ENCODE peak calls at places on chromosomes 3 and 15, in ten cellular contexts. T is cardiac fibroblast, W is endodermal cell, F is thyroid gland, C is fibroblast of lung, P is WERI-Rb-1, I is H1, E is suprapubic skin, G is K562, Z is HFF-Myc. H is an unnamed sample.

GRCh38 chr3:41716391-41716910 is 245.5 kb downstream of the ULK4 start:
- DNase-seq in C (peak), F (no peak), W (no peak), Z (no peak), G (no peak), E (no peak), P (no peak), T (peak), I (no peak), H (no peak)

GRCh38 chr3:141441381-141442365 is 45.2 kb upstream of the RASA2 start:
- DNase-seq in E (peak), G (peak), I (peak), P (peak), Z (no peak), F (peak), W (peak), C (peak), T (peak), H (no peak)

GRCh38 chr15:53527996-53528395 is 231.5 kb downstream of the WDR72 start:
- DNase-seq in E (no peak), G (no peak), T (no peak), Z (no peak), P (no peak), W (no peak), I (no peak), C (no peak), F (no peak), H (no peak)

GRCh38 chr3:44077267-44077666 is 164.4 kb upstream of the TOPAZ1 start:
- DNase-seq in G (no peak), Z (no peak), W (peak), C (no peak), I (no peak), E (no peak), F (no peak), P (no peak), T (peak), H (no peak)

GRCh38 chr3:23094890-23095462 is 108.2 kb upstream of the UBE2E2 start:
- DNase-seq in Z (no peak), I (no peak), F (no peak), W (no peak), G (no peak), P (no peak), C (peak), T (peak), E (no peak), H (no peak)

GRCh38 chr3:60417590-60417989 is 833.7 kb downstream of the FHIT start:
- DNase-seq in I (no peak), G (no peak), P (no peak), F (no peak), C (no peak), Z (no peak), E (no peak), W (peak), T (no peak), H (no peak)

GRCh38 chr15:31271706-31272557 is 54.7 kb upstream of the KLF13 start:
- DNase-seq in W (peak), F (no peak), P (no peak), Z (no peak), E (peak), C (no peak), G (no peak), I (peak), T (no peak), H (no peak)

GRCh38 chr3:64332461-64333350 is 107.4 kb upstream of the PRICKLE2 start:
- DNase-seq in P (no peak), Z (no peak), G (no peak), T (no peak), F (no peak), W (no peak), C (no peak), E (no peak), I (no peak), H (no peak)

GRCh38 chr3:48989796-48990635 is at the start of gene P4HTM:
- DNase-seq in I (peak), G (peak), T (peak), F (peak), Z (peak), P (peak), C (peak), W (peak), E (peak), H (peak)

GRCh38 chr3:124885466-124886167 is 1.5 kb downstream of the ITGB5 start:
- DNase-seq in C (no peak), W (no peak), T (peak), I (no peak), G (no peak), P (no peak), E (no peak), Z (no peak), F (peak), H (no peak)

GRCh38 chr3:25904248-25904647 is 114.4 kb downstream of the OXSM start:
- DNase-seq in T (no peak), E (no peak), F (no peak), I (no peak), Z (no peak), C (no peak), G (no peak), P (peak), W (peak), H (no peak)

DNA sequence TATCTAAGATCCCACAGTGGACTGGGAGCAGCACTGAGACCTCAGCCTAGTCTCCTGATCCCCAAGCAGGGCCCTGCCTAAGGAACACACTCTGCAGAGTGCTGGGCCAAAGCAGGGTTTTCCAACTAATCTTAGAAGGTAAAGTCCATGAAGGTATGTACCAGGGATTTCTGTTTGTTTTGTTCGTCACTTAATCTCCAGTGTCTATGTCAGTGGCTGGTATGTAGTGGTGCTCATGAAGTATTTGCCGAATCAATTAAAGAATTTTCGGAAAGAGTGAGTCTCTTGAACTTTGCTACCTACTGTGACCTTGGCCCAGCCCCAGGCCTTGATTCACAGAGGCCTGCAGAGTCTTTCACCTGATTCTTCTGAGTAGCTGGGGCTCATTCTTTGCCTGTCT is 1.7 kb downstream of the DUOX1 start:
- DNase-seq in W (no peak), G (no peak), P (no peak), E (no peak), I (no peak), Z (no peak), C (no peak), T (no peak), F (peak), H (no peak)
- H3K4me3 ChIP-seq in W (no peak), G (no peak), P (no peak), E (no peak), I (no peak), Z (no peak), C (no peak), T (no peak), F (no peak), H (no peak)

DNA sequence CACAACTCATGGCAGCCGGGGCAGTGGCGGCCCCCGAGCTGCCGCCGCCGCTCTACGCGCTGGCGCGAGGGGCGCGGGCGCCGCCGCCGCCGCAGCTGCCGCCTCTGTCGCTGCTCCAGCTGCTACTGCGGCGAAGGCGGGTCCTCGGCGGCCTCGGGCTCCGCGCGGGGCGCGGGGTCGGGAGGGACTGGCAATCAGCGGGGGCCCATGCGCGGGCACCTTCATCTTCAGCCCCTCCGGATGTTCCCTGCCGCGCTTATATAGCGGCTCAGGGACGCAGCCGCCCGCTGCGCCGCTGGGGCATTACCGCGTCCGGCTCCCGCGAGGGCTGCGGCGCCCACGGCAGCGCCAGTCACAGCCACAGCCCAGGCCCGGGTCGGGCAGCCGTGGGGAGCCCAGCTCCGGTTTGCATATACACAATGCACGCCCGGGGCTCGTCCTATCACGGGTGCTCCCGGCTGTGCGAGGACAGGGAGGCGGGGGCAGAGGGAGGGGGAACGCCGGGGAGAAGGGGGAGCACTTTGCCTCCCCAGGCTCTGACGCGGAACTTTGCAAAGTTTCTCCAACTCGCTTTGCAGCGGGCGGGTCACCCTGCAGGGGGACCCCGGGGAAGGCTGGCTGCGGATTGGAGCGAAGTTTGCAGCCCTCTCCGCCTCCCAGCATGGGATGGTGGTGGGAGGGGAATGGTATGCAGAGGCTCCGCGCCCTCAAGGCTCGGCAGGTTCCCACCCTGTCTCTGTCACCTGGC is at the start of gene VGLL3:
- DNase-seq in Z (peak), F (peak), T (peak), G (no peak), I (peak), E (peak), P (peak), C (peak), W (peak), H (peak)
- TF ChIP-seq CTCF in Z (no peak), F (no peak), T (peak), G (no peak), I (no peak), E (no peak), P (no peak), C (peak), W (peak), H (no peak)

GRCh38 chr15:92393287-92393993 is at the start of gene ST8SIA2:
- DNase-seq in I (peak), Z (no peak), G (no peak), T (no peak), C (peak), W (peak), P (peak), E (no peak), F (peak), H (no peak)
- H3K4me3 ChIP-seq in I (peak), Z (no peak), G (no peak), T (no peak), C (no peak), W (peak), P (peak), E (peak), F (no peak), H (peak)

GRCh38 chr3:117435481-117435880 is 725.9 kb downstream of the TUSC7 start:
- DNase-seq in P (peak), I (no peak), E (no peak), Z (no peak), C (no peak), T (no peak), F (no peak), W (no peak), G (no peak), H (no peak)

GRCh38 chr3:117444175-117444574 is 734.6 kb downstream of the TUSC7 start:
- DNase-seq in P (no peak), I (no peak), F (no peak), T (no peak), C (no peak), E (no peak), Z (no peak), W (no peak), G (no peak), H (no peak)

GRCh38 chr3:117443014-117443413 is 733.4 kb downstream of the TUSC7 start:
- DNase-seq in C (peak), G (no peak), Z (no peak), F (no peak), I (no peak), W (no peak), T (peak), P (no peak), E (no peak), H (no peak)

GRCh38 chr3:117441851-117442250 is 732.3 kb downstream of the TUSC7 start:
- DNase-seq in P (no peak), F (no peak), C (no peak), Z (no peak), I (no peak), E (no peak), T (no peak), W (no peak), G (no peak), H (no peak)

DNA sequence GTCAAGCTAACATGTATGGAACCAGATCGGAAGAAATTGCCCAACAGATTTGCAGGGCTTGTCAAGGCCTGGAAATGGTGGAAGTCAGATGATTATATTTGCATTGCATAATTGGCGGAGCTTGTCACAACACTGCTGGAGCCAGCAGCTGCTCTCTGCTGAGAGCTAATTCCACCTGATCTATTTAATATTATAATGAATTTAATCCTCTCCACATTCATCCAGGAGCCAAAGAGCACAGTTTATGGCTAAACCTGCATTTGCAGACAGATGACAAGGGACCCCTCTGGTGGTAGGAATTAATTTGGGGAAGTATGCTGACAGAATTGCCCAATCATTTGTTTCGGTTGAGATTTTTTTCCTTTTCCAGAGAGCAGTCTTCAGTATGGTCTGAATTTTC is 730.2 kb downstream of the TUSC7 start:
- DNase-seq in E (no peak), P (peak), G (no peak), F (no peak), T (peak), Z (no peak), W (peak), I (no peak), C (peak), H (no peak)
- TF ChIP-seq CTCF in E (no peak), P (peak), G (no peak), F (peak), T (no peak), Z (peak), W (peak), I (peak), C (peak), H (no peak)

DNA sequence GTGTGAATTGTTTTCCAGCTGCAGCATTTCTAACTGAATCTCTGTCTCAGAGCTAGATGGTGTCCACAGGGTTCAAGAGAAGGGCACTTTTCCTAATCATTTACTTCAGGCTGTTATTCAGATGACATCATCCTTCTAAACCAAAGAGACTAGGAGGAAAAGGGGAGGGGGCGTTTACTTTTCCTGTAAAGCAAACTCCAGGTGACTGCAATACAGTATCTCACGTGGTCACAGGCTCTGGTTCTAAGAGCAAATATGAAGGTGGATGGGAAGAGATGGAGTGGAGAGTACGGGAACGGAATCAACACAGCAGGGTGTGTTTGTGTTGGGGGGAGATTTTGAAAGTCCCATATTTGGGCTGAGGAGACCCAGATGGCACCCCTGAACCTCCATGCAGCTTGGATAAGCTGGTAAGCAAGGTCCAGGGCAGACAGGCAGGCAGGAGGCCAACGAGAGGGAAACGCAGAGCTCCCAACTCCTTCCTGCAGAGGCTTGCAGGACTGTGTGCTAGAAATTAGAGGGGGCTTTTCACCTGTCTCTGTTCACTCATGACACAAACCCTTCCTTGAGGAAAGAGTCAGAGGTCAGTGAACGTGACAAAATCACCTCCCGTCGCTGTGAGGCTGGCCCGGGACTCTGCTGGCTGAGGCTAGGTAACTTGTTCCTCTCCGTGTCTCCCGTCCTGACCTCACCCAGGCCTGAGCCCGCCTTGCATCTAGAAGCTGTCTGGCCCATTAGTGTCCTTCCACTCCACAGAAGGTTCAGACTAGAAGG is 151.2 kb downstream of the OPA1 start:
- DNase-seq in T (no peak), Z (no peak), E (no peak), I (no peak), P (no peak), C (no peak), G (peak), W (peak), F (no peak), H (no peak)
- H3K4me3 ChIP-seq in T (no peak), Z (no peak), E (no peak), I (no peak), P (no peak), C (no peak), G (no peak), W (no peak), F (no peak), H (no peak)